ENCODE peak calls at places on chromosomes 16 and 17, in four cellular contexts. One of them, this sample, is unnamed.

GRCh38 chr17:70905796-70906195 is 736.5 kb downstream of the KCNJ2 start:
- DNase-seq in HepG2: no peak
- DNase-seq in GM12878: no peak
- DNase-seq in K562: no peak
- DNase-seq in this sample: no peak

GRCh38 chr17:75032896-75033294 is 13.9 kb downstream of the ATP5PD start:
- DNase-seq in HepG2: no peak
- DNase-seq in GM12878: no peak
- DNase-seq in K562: no peak
- DNase-seq in this sample: no peak

GRCh38 chr17:9195961-9196668 is 174.8 kb downstream of the NTN1 start:
- DNase-seq in HepG2: no peak
- DNase-seq in GM12878: no peak
- DNase-seq in K562: no peak
- DNase-seq in this sample: peak; percentile 45

GRCh38 chr17:47789611-47790520 is 31.7 kb downstream of the OSBPL7 start:
- DNase-seq in HepG2: no peak
- DNase-seq in GM12878: no peak
- DNase-seq in K562: peak; percentile 71
- DNase-seq in this sample: peak; percentile 85

GRCh38 chr16:66712512-66712911 is 16.0 kb upstream of the CMTM4 start:
- DNase-seq in HepG2: no peak
- DNase-seq in GM12878: no peak
- DNase-seq in K562: no peak
- DNase-seq in this sample: no peak

GRCh38 chr17:71494045-71494444 is 626.8 kb upstream of the SOX9 start:
- DNase-seq in HepG2: no peak
- DNase-seq in GM12878: no peak
- DNase-seq in K562: no peak
- DNase-seq in this sample: no peak

GRCh38 chr16:74607310-74607966 is 524 bp upstream of the GLG1 start:
- DNase-seq in HepG2: peak; percentile 68
- DNase-seq in GM12878: no peak
- DNase-seq in K562: no peak
- DNase-seq in this sample: no peak

GRCh38 chr16:82639666-82640336 is 13.0 kb downstream of the CDH13 start:
- DNase-seq in HepG2: peak; percentile 46
- DNase-seq in GM12878: no peak
- DNase-seq in K562: peak; percentile 46
- DNase-seq in this sample: peak; percentile 47

GRCh38 chr17:38459556-38459955 is 31.3 kb downstream of the ARHGAP23 start:
- DNase-seq in HepG2: no peak
- DNase-seq in GM12878: no peak
- DNase-seq in K562: no peak
- DNase-seq in this sample: no peak

GRCh38 chr17:41308251-41308917 is 725 bp downstream of the KRTAP16-1 start:
- DNase-seq in HepG2: no peak
- DNase-seq in GM12878: peak; percentile 40
- DNase-seq in K562: no peak
- DNase-seq in this sample: no peak

GRCh38 chr16:48892884-48893283 is 282.9 kb upstream of the N4BP1 start:
- DNase-seq in HepG2: no peak
- DNase-seq in GM12878: no peak
- DNase-seq in K562: peak; percentile 60
- DNase-seq in this sample: no peak

GRCh38 chr16:19415461-19415860 is 2.2 kb upstream of the TMC5 start:
- DNase-seq in HepG2: no peak
- DNase-seq in GM12878: no peak
- DNase-seq in K562: no peak
- DNase-seq in this sample: no peak

GRCh38 chr16:73020409-73020884 is 27.5 kb downstream of the ZFHX3 start:
- DNase-seq in HepG2: peak; percentile 92
- DNase-seq in GM12878: no peak
- DNase-seq in K562: no peak
- DNase-seq in this sample: no peak

GRCh38 chr17:27466748-27467375 is 10.6 kb downstream of the KSR1 start:
- DNase-seq in HepG2: no peak
- DNase-seq in GM12878: peak; percentile 87
- DNase-seq in K562: peak; percentile 36
- DNase-seq in this sample: no peak

GRCh38 chr16:2085669-2086068 is 37.9 kb downstream of the TSC2 start:
- DNase-seq in HepG2: no peak
- DNase-seq in GM12878: no peak
- DNase-seq in K562: no peak
- DNase-seq in this sample: no peak

GRCh38 chr17:16281351-16281750 is 64.3 kb downstream of the PIGL start:
- DNase-seq in HepG2: no peak
- DNase-seq in GM12878: no peak
- DNase-seq in K562: no peak
- DNase-seq in this sample: no peak

GRCh38 chr16:31893824-31894223 is 20.2 kb downstream of the ZNF267 start:
- DNase-seq in HepG2: no peak
- DNase-seq in GM12878: no peak
- DNase-seq in K562: no peak
- DNase-seq in this sample: no peak

GRCh38 chr16:66905633-66906539 is 12.8 kb downstream of the CDH16 start:
- DNase-seq in HepG2: peak; percentile 99
- DNase-seq in GM12878: no peak
- DNase-seq in K562: peak; percentile 95
- DNase-seq in this sample: peak; percentile 55

GRCh38 chr17:3802461-3803307 is 1.7 kb upstream of the ITGAE start:
- DNase-seq in HepG2: peak; percentile 100
- DNase-seq in GM12878: no peak
- DNase-seq in K562: no peak
- DNase-seq in this sample: no peak

GRCh38 chr16:49951568-49952195 is 73.3 kb upstream of the CNEP1R1 start:
- DNase-seq in HepG2: no peak
- DNase-seq in GM12878: no peak
- DNase-seq in K562: no peak
- DNase-seq in this sample: no peak

GRCh38 chr17:80263253-80264047 is 2.8 kb downstream of the RNF213 start:
- DNase-seq in HepG2: peak; percentile 98
- DNase-seq in GM12878: peak; percentile 89
- DNase-seq in K562: peak; percentile 49
- DNase-seq in this sample: no peak

GRCh38 chr17:15398736-15399331 is 57.4 kb upstream of the TEKT3 start:
- DNase-seq in HepG2: peak; percentile 35
- DNase-seq in GM12878: no peak
- DNase-seq in K562: no peak
- DNase-seq in this sample: no peak

GRCh38 chr17:75465039-75465438 is 8.6 kb downstream of the TMEM94 start:
- DNase-seq in HepG2: no peak
- DNase-seq in GM12878: no peak
- DNase-seq in K562: no peak
- DNase-seq in this sample: no peak

GRCh38 chr17:82148011-82148410 is 50.0 kb upstream of the FASN start:
- DNase-seq in HepG2: no peak
- DNase-seq in GM12878: no peak
- DNase-seq in K562: no peak
- DNase-seq in this sample: no peak

GRCh38 chr17:63455417-63455816 is 9.3 kb upstream of the CYB561 start:
- DNase-seq in HepG2: no peak
- DNase-seq in GM12878: no peak
- DNase-seq in K562: no peak
- DNase-seq in this sample: no peak

GRCh38 chr17:66777689-66778225 is 57.2 kb upstream of the CACNG5 start:
- DNase-seq in HepG2: no peak
- DNase-seq in GM12878: no peak
- DNase-seq in K562: no peak
- DNase-seq in this sample: peak; percentile 37

GRCh38 chr16:23389201-23389600 is 63.8 kb downstream of the COG7 start:
- DNase-seq in HepG2: no peak
- DNase-seq in GM12878: no peak
- DNase-seq in K562: no peak
- DNase-seq in this sample: no peak

GRCh38 chr17:60141111-60142018 is 8.4 kb upstream of the CA4 start:
- DNase-seq in HepG2: no peak
- DNase-seq in GM12878: no peak
- DNase-seq in K562: no peak
- DNase-seq in this sample: no peak

GRCh38 chr16:67245674-67246080 is 1.6 kb downstream of the FHOD1 start:
- DNase-seq in HepG2: no peak
- DNase-seq in GM12878: no peak
- DNase-seq in K562: no peak
- DNase-seq in this sample: no peak

GRCh38 chr17:60908324-60908723 is 230.7 kb downstream of the BCAS3 start:
- DNase-seq in HepG2: no peak
- DNase-seq in GM12878: no peak
- DNase-seq in K562: no peak
- DNase-seq in this sample: no peak

GRCh38 chr17:82305727-82306300 is 11.6 kb downstream of the CD7 start:
- DNase-seq in HepG2: no peak
- DNase-seq in GM12878: no peak
- DNase-seq in K562: no peak
- DNase-seq in this sample: no peak

GRCh38 chr17:6471531-6472465 is 27.5 kb downstream of the PIMREG start:
- DNase-seq in HepG2: no peak
- DNase-seq in GM12878: no peak
- DNase-seq in K562: no peak
- DNase-seq in this sample: no peak

GRCh38 chr17:43416998-43417891 is 18.5 kb downstream of the ARL4D start:
- DNase-seq in HepG2: no peak
- DNase-seq in GM12878: no peak
- DNase-seq in K562: no peak
- DNase-seq in this sample: no peak

GRCh38 chr16:24838554-24839266 is 7.1 kb upstream of the SLC5A11 start:
- DNase-seq in HepG2: peak; percentile 83
- DNase-seq in GM12878: no peak
- DNase-seq in K562: peak; percentile 89
- DNase-seq in this sample: no peak

GRCh38 chr17:8109669-8110455 is 8.5 kb downstream of the ALOXE3 start:
- DNase-seq in HepG2: no peak
- DNase-seq in GM12878: no peak
- DNase-seq in K562: peak; percentile 79
- DNase-seq in this sample: peak; percentile 79
- TF ChIP-seq TARDBP in HepG2: no peak
- TF ChIP-seq TARDBP in GM12878: no peak
- TF ChIP-seq TARDBP in K562: no peak
- TF ChIP-seq TARDBP in this sample: no peak

GRCh38 chr17:73068322-73069153 is 23.9 kb downstream of the SLC39A11 start:
- DNase-seq in HepG2: peak; percentile 99
- DNase-seq in GM12878: no peak
- DNase-seq in K562: no peak
- DNase-seq in this sample: no peak

GRCh38 chr17:73069164-73069774 is 23.2 kb downstream of the SLC39A11 start:
- DNase-seq in HepG2: peak; percentile 49
- DNase-seq in GM12878: no peak
- DNase-seq in K562: no peak
- DNase-seq in this sample: no peak

GRCh38 chr17:73069846-73070245 is 22.6 kb downstream of the SLC39A11 start:
- DNase-seq in HepG2: no peak
- DNase-seq in GM12878: no peak
- DNase-seq in K562: no peak
- DNase-seq in this sample: no peak

GRCh38 chr17:73072254-73072962 is 20.1 kb downstream of the SLC39A11 start:
- DNase-seq in HepG2: no peak
- DNase-seq in GM12878: no peak
- DNase-seq in K562: no peak
- DNase-seq in this sample: no peak

GRCh38 chr17:73071387-73071999 is 21.0 kb downstream of the SLC39A11 start:
- DNase-seq in HepG2: peak; percentile 80
- DNase-seq in GM12878: no peak
- DNase-seq in K562: no peak
- DNase-seq in this sample: no peak
- TF ChIP-seq BHLHE40 in HepG2: no peak
- TF ChIP-seq BHLHE40 in GM12878: no peak
- TF ChIP-seq BHLHE40 in K562: no peak
- TF ChIP-seq BHLHE40 in this sample: no peak

DNA sequence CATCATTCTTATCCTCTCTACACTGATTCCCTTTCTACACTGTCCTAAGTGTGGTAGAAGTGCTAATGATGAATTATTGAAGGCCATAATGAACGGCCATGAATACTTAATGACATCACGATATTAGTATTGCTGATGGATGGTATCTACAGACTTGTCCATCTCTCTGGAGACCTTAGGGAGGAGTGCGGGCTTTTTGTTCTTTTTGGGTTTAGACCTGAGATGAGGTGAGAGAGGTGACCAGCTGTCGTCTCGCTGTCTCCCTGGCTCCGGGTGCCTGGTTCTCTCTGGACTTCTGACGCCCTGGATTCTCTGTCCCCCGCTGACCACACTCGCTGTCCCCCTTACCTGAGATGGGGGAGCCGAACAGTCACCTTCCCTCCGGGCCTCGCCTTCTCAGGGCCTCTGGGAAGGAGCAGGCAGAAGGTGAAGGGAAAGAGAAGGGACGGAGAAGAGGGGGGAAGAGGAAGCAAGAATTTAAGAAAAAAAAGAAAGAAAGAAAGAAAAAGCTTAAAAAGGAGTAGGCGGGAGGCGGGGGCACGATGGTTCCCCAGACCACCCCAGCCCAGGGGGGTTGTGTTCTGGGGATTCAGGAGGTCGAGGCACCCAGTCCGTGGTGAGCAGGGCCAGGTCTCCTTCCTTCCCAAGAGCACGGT is 17.1 kb downstream of the SGCA start:
- DNase-seq in HepG2: no peak
- DNase-seq in GM12878: no peak
- DNase-seq in K562: no peak
- DNase-seq in this sample: no peak
- TF ChIP-seq TARDBP in HepG2: no peak
- TF ChIP-seq TARDBP in GM12878: no peak
- TF ChIP-seq TARDBP in K562: no peak
- TF ChIP-seq TARDBP in this sample: no peak

DNA sequence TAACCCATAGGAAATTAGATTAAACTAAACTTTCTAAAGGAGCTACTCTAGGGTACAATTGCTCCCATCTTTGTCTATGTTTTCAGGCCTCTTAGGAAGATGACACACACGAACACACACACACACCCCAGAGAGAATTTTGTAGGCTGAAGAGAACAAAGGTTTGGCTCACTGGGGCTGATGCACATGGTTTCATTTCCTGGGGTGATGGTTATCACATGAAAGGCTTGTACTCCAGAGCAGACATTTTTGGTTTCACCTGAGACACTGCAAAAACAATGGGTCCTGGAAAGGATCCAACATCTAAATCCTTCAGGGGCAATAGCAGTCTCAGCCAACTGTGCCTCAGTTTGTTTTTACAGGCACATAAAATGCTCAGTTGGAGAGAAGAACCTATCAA is 62.8 kb downstream of the GRB7 start:
- DNase-seq in HepG2: no peak
- DNase-seq in GM12878: peak; percentile 77
- DNase-seq in K562: no peak
- DNase-seq in this sample: no peak
- TF ChIP-seq BHLHE40 in HepG2: no peak
- TF ChIP-seq BHLHE40 in GM12878: peak; percentile 69
- TF ChIP-seq BHLHE40 in K562: no peak
- TF ChIP-seq BHLHE40 in this sample: no peak